ENCODE peak calls at places on chromosomes 11 and 22, in four cellular contexts. Q is mucosa of descending colon, N is neural progenitor cell, U is adrenal gland. F is an unnamed sample.
A peak's percentile ranks its signal among the peaks of the same experiment; 100 is the strongest.

GRCh38 chr11:122391049-122391448 is 264.5 kb upstream of the UBASH3B start:
- DNase-seq in Q (no peak), N (no peak), U (no peak), F (no peak)

GRCh38 chr11:70360211-70360610 is 38.1 kb upstream of the CTTN start:
- DNase-seq in Q (no peak), N (no peak), U (no peak), F (no peak)

GRCh38 chr11:31783264-31783663 is 27.9 kb downstream of the PAX6 start:
- DNase-seq in Q (no peak), N (peak; percentile 48), U (no peak), F (no peak)

GRCh38 chr11:7892751-7893356 is 38.2 kb downstream of the OR10A6 start:
- DNase-seq in Q (no peak), N (peak; percentile 60), U (no peak), F (peak; percentile 30)

GRCh38 chr11:57432714-57433163 is 5.8 kb upstream of the SLC43A3 start:
- DNase-seq in Q (no peak), N (no peak), U (no peak), F (no peak)

GRCh38 chr11:122045181-122045586 is 70.8 kb downstream of the BLID start:
- DNase-seq in Q (no peak), N (no peak), U (no peak), F (no peak)

GRCh38 chr11:128116447-128117240 is 470.7 kb downstream of the ETS1 start:
- DNase-seq in Q (no peak), N (no peak), U (no peak), F (no peak)

GRCh38 chr22:20205964-20206708 is 55.3 kb upstream of the CCDC188 start:
- DNase-seq in Q (peak; percentile 83), N (no peak), U (peak; percentile 61), F (peak; percentile 54)

GRCh38 chr11:132980721-132981120 is 551.6 kb downstream of the OPCML start:
- DNase-seq in Q (no peak), N (no peak), U (no peak), F (no peak)

GRCh38 chr22:38477515-38477914 is 9.6 kb downstream of the KDELR3 start:
- DNase-seq in Q (no peak), N (no peak), U (no peak), F (no peak)

GRCh38 chr11:78228467-78228866 is 39.7 kb downstream of the USP35 start:
- DNase-seq in Q (no peak), N (peak; percentile 69), U (no peak), F (no peak)

GRCh38 chr11:9385288-9385902 is 943 bp downstream of the IPO7 start:
- DNase-seq in Q (no peak), N (no peak), U (no peak), F (no peak)

GRCh38 chr11:130612291-130612802 is 163.9 kb downstream of the ADAMTS15 start:
- DNase-seq in Q (no peak), N (no peak), U (no peak), F (no peak)

GRCh38 chr11:73578786-73579185 is 19.1 kb downstream of the FAM168A start:
- DNase-seq in Q (no peak), N (no peak), U (no peak), F (no peak)

GRCh38 chr11:76629133-76629852 is 41.3 kb downstream of the LRRC32 start:
- DNase-seq in Q (no peak), N (no peak), U (peak; percentile 58), F (no peak)

GRCh38 chr11:93905384-93905783 is 55.0 kb upstream of the VSTM5 start:
- DNase-seq in Q (no peak), N (no peak), U (no peak), F (no peak)

GRCh38 chr22:22030493-22031182 is 48.1 kb upstream of the TOP3B start:
- DNase-seq in Q (peak; percentile 57), N (no peak), U (no peak), F (no peak)

GRCh38 chr11:116928102-116928777 is 90.8 kb upstream of the APOA1 start:
- DNase-seq in Q (no peak), N (no peak), U (no peak), F (no peak)

GRCh38 chr11:64864473-64865285 is 13.7 kb downstream of the EHD1 start:
- DNase-seq in Q (peak; percentile 76), N (peak; percentile 57), U (peak; percentile 75), F (peak; percentile 56)

GRCh38 chr11:34234086-34234740 is 123.6 kb downstream of the ABTB2 start:
- DNase-seq in Q (peak; percentile 79), N (peak; percentile 39), U (no peak), F (peak; percentile 60)

GRCh38 chr11:35347921-35348331 is 71.4 kb downstream of the SLC1A2 start:
- DNase-seq in Q (no peak), N (no peak), U (no peak), F (no peak)

GRCh38 chr22:37165940-37166674 is 16.4 kb upstream of the IL2RB start:
- DNase-seq in Q (peak; percentile 71), N (no peak), U (no peak), F (no peak)

GRCh38 chr11:14727215-14727614 is 83.6 kb downstream of the PDE3B start:
- DNase-seq in Q (no peak), N (no peak), U (no peak), F (no peak)

GRCh38 chr11:130029137-130029536 is 26.5 kb upstream of the PRDM10 start:
- DNase-seq in Q (no peak), N (peak; percentile 28), U (no peak), F (no peak)

GRCh38 chr22:28768701-28769393 is 3.6 kb upstream of the CCDC117 start:
- DNase-seq in Q (no peak), N (no peak), U (no peak), F (no peak)

GRCh38 chr22:22076937-22077703 is 94.5 kb upstream of the TOP3B start:
- DNase-seq in Q (no peak), N (no peak), U (no peak), F (no peak)

GRCh38 chr22:39401301-39401631 is 1.7 kb downstream of the TAB1 start:
- DNase-seq in Q (no peak), N (no peak), U (no peak), F (no peak)

GRCh38 chr11:79201637-79202347 is 239.0 kb downstream of the TENM4 start:
- DNase-seq in Q (no peak), N (no peak), U (no peak), F (no peak)

GRCh38 chr11:1053121-1053901 is 16.8 kb upstream of the MUC6 start:
- DNase-seq in Q (peak; percentile 67), N (no peak), U (peak; percentile 9), F (peak; percentile 19)

GRCh38 chr22:24010018-24010391 is 1.1 kb upstream of the CABIN1 start:
- DNase-seq in Q (no peak), N (no peak), U (no peak), F (no peak)

DNA sequence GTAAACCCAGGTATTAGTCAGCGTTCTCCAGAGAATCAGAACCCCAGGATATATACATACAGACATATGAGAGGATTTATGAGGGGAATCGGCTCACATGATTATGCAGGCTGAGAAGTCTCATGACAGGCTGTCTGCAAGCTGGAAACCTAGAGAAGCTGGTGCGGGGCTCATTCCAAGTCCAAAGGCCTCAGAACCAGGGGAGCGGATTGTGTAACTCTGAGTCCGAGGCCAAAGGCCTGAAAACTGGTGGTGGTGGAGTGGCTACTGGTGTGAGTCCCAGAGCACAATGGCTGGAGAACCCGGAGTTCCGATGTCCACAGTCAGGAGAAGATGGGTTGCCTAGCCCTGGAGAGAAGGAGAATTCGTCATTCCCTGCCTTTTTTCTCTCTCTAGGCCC is 29.7 kb upstream of the CD81 start:
- DNase-seq in Q (no peak), N (no peak), U (no peak), F (no peak)
- H3K9me3 ChIP-seq in Q (peaks cover 7% of the 10 kb centered on the region), N (no peaks in the 10 kb centered on the region), U (no peaks in the 10 kb centered on the region), F (no peaks in the 10 kb centered on the region)

GRCh38 chr11:134519390-134519750 is 107.3 kb upstream of the B3GAT1 start:
- DNase-seq in Q (no peak), N (no peak), U (no peak), F (no peak)

GRCh38 chr11:134522782-134523570 is 110.9 kb upstream of the B3GAT1 start:
- DNase-seq in Q (no peak), N (no peak), U (no peak), F (no peak)

GRCh38 chr11:134521452-134522289 is 109.6 kb upstream of the B3GAT1 start:
- DNase-seq in Q (no peak), N (no peak), U (no peak), F (no peak)

GRCh38 chr11:134519788-134520187 is 107.7 kb upstream of the B3GAT1 start:
- DNase-seq in Q (no peak), N (no peak), U (no peak), F (no peak)

DNA sequence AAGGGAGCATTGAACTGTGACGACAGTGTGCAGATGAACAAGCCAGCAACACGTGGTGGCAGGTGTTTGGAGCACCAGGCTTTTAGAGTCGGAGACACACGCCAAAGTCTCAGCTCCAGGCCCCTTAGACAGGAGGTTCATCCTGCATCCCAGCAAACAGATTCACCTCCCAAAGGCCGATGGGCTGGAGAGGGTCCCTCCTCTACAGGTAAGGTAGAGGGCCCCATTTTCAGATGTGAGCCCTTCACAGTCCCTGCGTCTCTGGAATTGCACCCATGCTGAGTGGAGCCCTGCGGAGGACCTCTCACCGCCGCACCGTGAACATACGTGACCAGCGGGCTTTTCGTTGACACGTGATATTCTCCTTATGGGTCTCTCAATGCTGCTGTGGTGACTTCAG is 109.0 kb upstream of the B3GAT1 start:
- DNase-seq in Q (no peak), N (no peak), U (no peak), F (no peak)
- H3K9me3 ChIP-seq in Q (no peaks in the 10 kb centered on the region), N (no peaks in the 10 kb centered on the region), U (no peaks in the 10 kb centered on the region), F (no peaks in the 10 kb centered on the region)

GRCh38 chr22:49887716-49888115 is 30.5 kb downstream of the ALG12 start:
- DNase-seq in Q (no peak), N (no peak), U (no peak), F (no peak)
- H3K9me3 ChIP-seq in Q (peaks cover 4% of the 10 kb centered on the region), N (peaks cover 4% of the 10 kb centered on the region), U (no peaks in the 10 kb centered on the region), F (no peaks in the 10 kb centered on the region)

DNA sequence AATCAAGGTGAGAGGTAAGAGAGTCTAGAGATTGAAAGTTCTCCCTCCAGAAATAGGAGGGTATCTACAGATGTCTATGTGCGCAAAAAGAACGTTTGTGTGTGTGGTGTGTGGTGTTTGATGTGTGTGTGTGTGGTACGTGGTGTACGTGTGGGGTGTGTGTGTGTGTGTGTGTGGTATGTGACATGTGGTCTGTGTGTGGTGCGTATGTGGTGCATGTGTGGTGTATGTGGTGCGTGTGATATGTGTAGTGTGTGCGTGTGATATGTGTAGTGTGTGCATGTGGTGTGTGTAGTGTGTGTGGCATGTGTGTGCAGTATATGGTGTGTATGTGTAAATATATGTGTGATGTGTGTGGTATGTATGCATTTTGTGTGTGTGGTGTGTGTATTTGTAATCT is 73.0 kb upstream of the LRRC4C start:
- DNase-seq in Q (no peak), N (no peak), U (no peak), F (no peak)
- H3K9me3 ChIP-seq in Q (no peaks in the 10 kb centered on the region), N (no peaks in the 10 kb centered on the region), U (no peaks in the 10 kb centered on the region), F (no peaks in the 10 kb centered on the region)

DNA sequence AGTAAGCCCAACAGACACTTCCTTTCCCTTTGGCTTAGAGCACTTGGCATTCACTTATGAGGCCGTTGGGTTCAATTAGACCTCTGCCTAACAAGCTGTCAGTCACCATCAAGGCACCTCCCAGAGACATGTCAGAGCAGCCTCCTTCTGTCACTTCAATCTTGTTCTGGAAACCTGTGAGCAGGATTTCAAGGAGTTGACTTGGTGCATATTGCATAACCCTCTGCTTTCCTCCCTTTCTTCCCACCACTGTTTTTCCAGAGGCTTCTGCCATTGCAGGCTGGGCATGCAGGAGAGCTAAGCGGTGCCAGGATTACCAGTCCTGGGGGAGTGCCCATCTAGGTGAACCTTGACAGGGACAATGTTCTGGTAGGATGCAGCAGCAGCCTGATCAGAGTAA is 484.2 kb upstream of the LRRC4C start:
- DNase-seq in Q (no peak), N (no peak), U (no peak), F (no peak)
- H3K9me3 ChIP-seq in Q (peaks cover 14% of the 10 kb centered on the region), N (no peaks in the 10 kb centered on the region), U (no peaks in the 10 kb centered on the region), F (no peaks in the 10 kb centered on the region)

GRCh38 chr22:47279337-47279736 is 516.9 kb downstream of the TBC1D22A start:
- DNase-seq in Q (peak; percentile 33), N (no peak), U (no peak), F (no peak)
- H3K9me3 ChIP-seq in Q (no peaks in the 10 kb centered on the region), N (peaks cover 2% of the 10 kb centered on the region), U (no peaks in the 10 kb centered on the region), F (no peaks in the 10 kb centered on the region)